ENCODE peak calls at places on chromosomes 6 and 20, in ten cellular contexts. One of them, this sample, is unnamed.

GRCh38 chr6:97697450-97697849 is 414.4 kb upstream of the MMS22L start:
- DNase-seq in mammary epithelial cell: peak; percentile 5
- DNase-seq in BJ: no peak
- DNase-seq in endothelial cell: no peak
- DNase-seq in GM23248: peak; percentile 83
- DNase-seq in GM04504: peak; percentile 63
- DNase-seq in colonic mucosa: no peak
- DNase-seq in activated naive CD8-positive, alpha-beta T cell treated with anti-CD3 and anti-CD28 coated beads, Interleukin-2, amount 50 U/mL, for 16 hours: no peak
- DNase-seq in ovary: no peak
- DNase-seq in OCI-M1: no peak
- DNase-seq in this sample: peak; percentile 41

GRCh38 chr6:108524528-108525218 is 36.0 kb upstream of the FOXO3 start:
- DNase-seq in mammary epithelial cell: no peak
- DNase-seq in BJ: no peak
- DNase-seq in endothelial cell: no peak
- DNase-seq in GM23248: peak; percentile 8
- DNase-seq in GM04504: no peak
- DNase-seq in colonic mucosa: no peak
- DNase-seq in activated naive CD8-positive, alpha-beta T cell treated with anti-CD3 and anti-CD28 coated beads, Interleukin-2, amount 50 U/mL, for 16 hours: no peak
- DNase-seq in ovary: no peak
- DNase-seq in OCI-M1: no peak
- DNase-seq in this sample: no peak

GRCh38 chr6:158853072-158853871 is 34.1 kb upstream of the EZR start:
- DNase-seq in mammary epithelial cell: peak; percentile 100
- DNase-seq in BJ: peak; percentile 49
- DNase-seq in endothelial cell: peak; percentile 37
- DNase-seq in GM23248: peak; percentile 94
- DNase-seq in GM04504: peak; percentile 47
- DNase-seq in colonic mucosa: peak; percentile 95
- DNase-seq in activated naive CD8-positive, alpha-beta T cell treated with anti-CD3 and anti-CD28 coated beads, Interleukin-2, amount 50 U/mL, for 16 hours: peak; percentile 68
- DNase-seq in ovary: peak; percentile 56
- DNase-seq in OCI-M1: peak; percentile 99
- DNase-seq in this sample: peak; percentile 42

GRCh38 chr6:24122139-24122538 is 3.9 kb upstream of the NRSN1 start:
- DNase-seq in mammary epithelial cell: no peak
- DNase-seq in BJ: no peak
- DNase-seq in endothelial cell: no peak
- DNase-seq in GM23248: no peak
- DNase-seq in GM04504: no peak
- DNase-seq in colonic mucosa: no peak
- DNase-seq in activated naive CD8-positive, alpha-beta T cell treated with anti-CD3 and anti-CD28 coated beads, Interleukin-2, amount 50 U/mL, for 16 hours: no peak
- DNase-seq in ovary: no peak
- DNase-seq in OCI-M1: no peak
- DNase-seq in this sample: no peak

GRCh38 chr6:28634758-28635546 is 109.3 kb downstream of the GPX5 start:
- DNase-seq in mammary epithelial cell: peak; percentile 9
- DNase-seq in BJ: no peak
- DNase-seq in endothelial cell: peak; percentile 47
- DNase-seq in GM23248: peak; percentile 36
- DNase-seq in GM04504: no peak
- DNase-seq in colonic mucosa: peak; percentile 24
- DNase-seq in activated naive CD8-positive, alpha-beta T cell treated with anti-CD3 and anti-CD28 coated beads, Interleukin-2, amount 50 U/mL, for 16 hours: no peak
- DNase-seq in ovary: no peak
- DNase-seq in OCI-M1: peak; percentile 77
- DNase-seq in this sample: no peak

GRCh38 chr20:33686008-33686983 is at the start of gene E2F1:
- DNase-seq in mammary epithelial cell: peak; percentile 93
- DNase-seq in BJ: peak; percentile 52
- DNase-seq in endothelial cell: peak; percentile 98
- DNase-seq in GM23248: peak; percentile 98
- DNase-seq in GM04504: peak; percentile 81
- DNase-seq in colonic mucosa: peak; percentile 97
- DNase-seq in activated naive CD8-positive, alpha-beta T cell treated with anti-CD3 and anti-CD28 coated beads, Interleukin-2, amount 50 U/mL, for 16 hours: peak; percentile 87
- DNase-seq in ovary: peak; percentile 95
- DNase-seq in OCI-M1: peak; percentile 97
- DNase-seq in this sample: peak; percentile 49

GRCh38 chr6:100232791-100233573 is 231.7 kb downstream of the SIM1 start:
- DNase-seq in mammary epithelial cell: peak; percentile 44
- DNase-seq in BJ: no peak
- DNase-seq in endothelial cell: no peak
- DNase-seq in GM23248: no peak
- DNase-seq in GM04504: no peak
- DNase-seq in colonic mucosa: no peak
- DNase-seq in activated naive CD8-positive, alpha-beta T cell treated with anti-CD3 and anti-CD28 coated beads, Interleukin-2, amount 50 U/mL, for 16 hours: no peak
- DNase-seq in ovary: no peak
- DNase-seq in OCI-M1: no peak
- DNase-seq in this sample: no peak

GRCh38 chr6:46925563-46926253 is 4.0 kb upstream of the ADGRF5 start:
- DNase-seq in mammary epithelial cell: peak; percentile 71
- DNase-seq in BJ: peak; percentile 27
- DNase-seq in endothelial cell: no peak
- DNase-seq in GM23248: peak; percentile 65
- DNase-seq in GM04504: peak; percentile 69
- DNase-seq in colonic mucosa: no peak
- DNase-seq in activated naive CD8-positive, alpha-beta T cell treated with anti-CD3 and anti-CD28 coated beads, Interleukin-2, amount 50 U/mL, for 16 hours: no peak
- DNase-seq in ovary: peak; percentile 23
- DNase-seq in OCI-M1: no peak
- DNase-seq in this sample: peak; percentile 71

GRCh38 chr6:8478418-8478817 is 43.1 kb upstream of the SLC35B3 start:
- DNase-seq in mammary epithelial cell: no peak
- DNase-seq in BJ: no peak
- DNase-seq in endothelial cell: no peak
- DNase-seq in GM23248: no peak
- DNase-seq in GM04504: no peak
- DNase-seq in colonic mucosa: no peak
- DNase-seq in activated naive CD8-positive, alpha-beta T cell treated with anti-CD3 and anti-CD28 coated beads, Interleukin-2, amount 50 U/mL, for 16 hours: no peak
- DNase-seq in ovary: no peak
- DNase-seq in OCI-M1: no peak
- DNase-seq in this sample: no peak

GRCh38 chr6:33961686-33962085 is 157.9 kb upstream of the MLN start:
- DNase-seq in mammary epithelial cell: no peak
- DNase-seq in BJ: no peak
- DNase-seq in endothelial cell: no peak
- DNase-seq in GM23248: no peak
- DNase-seq in GM04504: no peak
- DNase-seq in colonic mucosa: no peak
- DNase-seq in activated naive CD8-positive, alpha-beta T cell treated with anti-CD3 and anti-CD28 coated beads, Interleukin-2, amount 50 U/mL, for 16 hours: no peak
- DNase-seq in ovary: no peak
- DNase-seq in OCI-M1: no peak
- DNase-seq in this sample: no peak

GRCh38 chr6:31721351-31722020 is at the start of gene LY6G6C:
- DNase-seq in mammary epithelial cell: no peak
- DNase-seq in BJ: no peak
- DNase-seq in endothelial cell: no peak
- DNase-seq in GM23248: no peak
- DNase-seq in GM04504: no peak
- DNase-seq in colonic mucosa: no peak
- DNase-seq in activated naive CD8-positive, alpha-beta T cell treated with anti-CD3 and anti-CD28 coated beads, Interleukin-2, amount 50 U/mL, for 16 hours: no peak
- DNase-seq in ovary: no peak
- DNase-seq in OCI-M1: no peak
- DNase-seq in this sample: no peak

GRCh38 chr6:80771941-80772340 is 665.5 kb downstream of the BCKDHB start:
- DNase-seq in mammary epithelial cell: peak; percentile 24
- DNase-seq in BJ: no peak
- DNase-seq in endothelial cell: peak; percentile 49
- DNase-seq in GM23248: peak; percentile 52
- DNase-seq in GM04504: no peak
- DNase-seq in colonic mucosa: no peak
- DNase-seq in activated naive CD8-positive, alpha-beta T cell treated with anti-CD3 and anti-CD28 coated beads, Interleukin-2, amount 50 U/mL, for 16 hours: no peak
- DNase-seq in ovary: no peak
- DNase-seq in OCI-M1: peak; percentile 35
- DNase-seq in this sample: no peak

GRCh38 chr6:161067749-161068148 is 76.2 kb downstream of the MAP3K4 start:
- DNase-seq in mammary epithelial cell: no peak
- DNase-seq in BJ: no peak
- DNase-seq in endothelial cell: no peak
- DNase-seq in GM23248: no peak
- DNase-seq in GM04504: no peak
- DNase-seq in colonic mucosa: no peak
- DNase-seq in activated naive CD8-positive, alpha-beta T cell treated with anti-CD3 and anti-CD28 coated beads, Interleukin-2, amount 50 U/mL, for 16 hours: no peak
- DNase-seq in ovary: no peak
- DNase-seq in OCI-M1: no peak
- DNase-seq in this sample: no peak

GRCh38 chr20:10758446-10758845 is 84.6 kb upstream of the JAG1 start:
- DNase-seq in mammary epithelial cell: peak; percentile 71
- DNase-seq in BJ: no peak
- DNase-seq in endothelial cell: no peak
- DNase-seq in GM23248: no peak
- DNase-seq in GM04504: no peak
- DNase-seq in colonic mucosa: no peak
- DNase-seq in activated naive CD8-positive, alpha-beta T cell treated with anti-CD3 and anti-CD28 coated beads, Interleukin-2, amount 50 U/mL, for 16 hours: no peak
- DNase-seq in ovary: no peak
- DNase-seq in OCI-M1: no peak
- DNase-seq in this sample: no peak

GRCh38 chr6:34544776-34545471 is 11.2 kb downstream of the SPDEF start:
- DNase-seq in mammary epithelial cell: no peak
- DNase-seq in BJ: no peak
- DNase-seq in endothelial cell: no peak
- DNase-seq in GM23248: no peak
- DNase-seq in GM04504: no peak
- DNase-seq in colonic mucosa: no peak
- DNase-seq in activated naive CD8-positive, alpha-beta T cell treated with anti-CD3 and anti-CD28 coated beads, Interleukin-2, amount 50 U/mL, for 16 hours: no peak
- DNase-seq in ovary: no peak
- DNase-seq in OCI-M1: peak; percentile 64
- DNase-seq in this sample: no peak

GRCh38 chr6:21587925-21588811 is 5.4 kb upstream of the SOX4 start:
- DNase-seq in mammary epithelial cell: peak; percentile 67
- DNase-seq in BJ: no peak
- DNase-seq in endothelial cell: peak; percentile 59
- DNase-seq in GM23248: peak; percentile 80
- DNase-seq in GM04504: no peak
- DNase-seq in colonic mucosa: peak; percentile 72
- DNase-seq in activated naive CD8-positive, alpha-beta T cell treated with anti-CD3 and anti-CD28 coated beads, Interleukin-2, amount 50 U/mL, for 16 hours: no peak
- DNase-seq in ovary: peak; percentile 75
- DNase-seq in OCI-M1: no peak
- DNase-seq in this sample: peak; percentile 42

GRCh38 chr6:7784706-7785105 is 58.8 kb downstream of the BMP6 start:
- DNase-seq in mammary epithelial cell: no peak
- DNase-seq in BJ: no peak
- DNase-seq in endothelial cell: no peak
- DNase-seq in GM23248: no peak
- DNase-seq in GM04504: no peak
- DNase-seq in colonic mucosa: no peak
- DNase-seq in activated naive CD8-positive, alpha-beta T cell treated with anti-CD3 and anti-CD28 coated beads, Interleukin-2, amount 50 U/mL, for 16 hours: no peak
- DNase-seq in ovary: no peak
- DNase-seq in OCI-M1: no peak
- DNase-seq in this sample: no peak

GRCh38 chr6:146950351-146950835 is 253.8 kb upstream of the STXBP5 start:
- DNase-seq in mammary epithelial cell: no peak
- DNase-seq in BJ: no peak
- DNase-seq in endothelial cell: peak; percentile 11
- DNase-seq in GM23248: no peak
- DNase-seq in GM04504: no peak
- DNase-seq in colonic mucosa: peak; percentile 33
- DNase-seq in activated naive CD8-positive, alpha-beta T cell treated with anti-CD3 and anti-CD28 coated beads, Interleukin-2, amount 50 U/mL, for 16 hours: no peak
- DNase-seq in ovary: no peak
- DNase-seq in OCI-M1: peak; percentile 56
- DNase-seq in this sample: no peak

GRCh38 chr6:125791151-125791819 is 525 bp downstream of the NCOA7 start:
- DNase-seq in mammary epithelial cell: peak; percentile 66
- DNase-seq in BJ: no peak
- DNase-seq in endothelial cell: no peak
- DNase-seq in GM23248: peak; percentile 79
- DNase-seq in GM04504: no peak
- DNase-seq in colonic mucosa: peak; percentile 56
- DNase-seq in activated naive CD8-positive, alpha-beta T cell treated with anti-CD3 and anti-CD28 coated beads, Interleukin-2, amount 50 U/mL, for 16 hours: no peak
- DNase-seq in ovary: peak; percentile 46
- DNase-seq in OCI-M1: peak; percentile 81
- DNase-seq in this sample: no peak

GRCh38 chr20:8218861-8219260 is 86.8 kb downstream of the PLCB1 start:
- DNase-seq in mammary epithelial cell: no peak
- DNase-seq in BJ: peak; percentile 36
- DNase-seq in endothelial cell: no peak
- DNase-seq in GM23248: peak; percentile 67
- DNase-seq in GM04504: no peak
- DNase-seq in colonic mucosa: no peak
- DNase-seq in activated naive CD8-positive, alpha-beta T cell treated with anti-CD3 and anti-CD28 coated beads, Interleukin-2, amount 50 U/mL, for 16 hours: no peak
- DNase-seq in ovary: no peak
- DNase-seq in OCI-M1: no peak
- DNase-seq in this sample: peak; percentile 49

GRCh38 chr6:5486214-5486613 is 224.9 kb downstream of the FARS2 start:
- DNase-seq in mammary epithelial cell: peak; percentile 33
- DNase-seq in BJ: no peak
- DNase-seq in endothelial cell: no peak
- DNase-seq in GM23248: no peak
- DNase-seq in GM04504: no peak
- DNase-seq in colonic mucosa: no peak
- DNase-seq in activated naive CD8-positive, alpha-beta T cell treated with anti-CD3 and anti-CD28 coated beads, Interleukin-2, amount 50 U/mL, for 16 hours: no peak
- DNase-seq in ovary: no peak
- DNase-seq in OCI-M1: no peak
- DNase-seq in this sample: no peak

GRCh38 chr6:6891074-6891754 is 216.5 kb upstream of the RREB1 start:
- DNase-seq in mammary epithelial cell: no peak
- DNase-seq in BJ: no peak
- DNase-seq in endothelial cell: no peak
- DNase-seq in GM23248: no peak
- DNase-seq in GM04504: no peak
- DNase-seq in colonic mucosa: peak; percentile 90
- DNase-seq in activated naive CD8-positive, alpha-beta T cell treated with anti-CD3 and anti-CD28 coated beads, Interleukin-2, amount 50 U/mL, for 16 hours: no peak
- DNase-seq in ovary: no peak
- DNase-seq in OCI-M1: no peak
- DNase-seq in this sample: no peak

GRCh38 chr6:7156666-7157278 is 49.0 kb downstream of the RREB1 start:
- DNase-seq in mammary epithelial cell: no peak
- DNase-seq in BJ: peak; percentile 72
- DNase-seq in endothelial cell: no peak
- DNase-seq in GM23248: peak; percentile 94
- DNase-seq in GM04504: peak; percentile 65
- DNase-seq in colonic mucosa: no peak
- DNase-seq in activated naive CD8-positive, alpha-beta T cell treated with anti-CD3 and anti-CD28 coated beads, Interleukin-2, amount 50 U/mL, for 16 hours: no peak
- DNase-seq in ovary: no peak
- DNase-seq in OCI-M1: no peak
- DNase-seq in this sample: peak; percentile 69

GRCh38 chr6:125985522-125985921 is 818 bp upstream of the TRMT11 start:
- DNase-seq in mammary epithelial cell: no peak
- DNase-seq in BJ: no peak
- DNase-seq in endothelial cell: no peak
- DNase-seq in GM23248: no peak
- DNase-seq in GM04504: no peak
- DNase-seq in colonic mucosa: no peak
- DNase-seq in activated naive CD8-positive, alpha-beta T cell treated with anti-CD3 and anti-CD28 coated beads, Interleukin-2, amount 50 U/mL, for 16 hours: no peak
- DNase-seq in ovary: no peak
- DNase-seq in OCI-M1: peak; percentile 45
- DNase-seq in this sample: no peak

GRCh38 chr6:42451146-42451594 is 556 bp downstream of the TRERF1 start:
- DNase-seq in mammary epithelial cell: no peak
- DNase-seq in BJ: no peak
- DNase-seq in endothelial cell: no peak
- DNase-seq in GM23248: peak; percentile 50
- DNase-seq in GM04504: no peak
- DNase-seq in colonic mucosa: no peak
- DNase-seq in activated naive CD8-positive, alpha-beta T cell treated with anti-CD3 and anti-CD28 coated beads, Interleukin-2, amount 50 U/mL, for 16 hours: no peak
- DNase-seq in ovary: no peak
- DNase-seq in OCI-M1: no peak
- DNase-seq in this sample: no peak

This sample was measured in GM04503.